ENCODE peak calls at places on chromosomes 11 and 22, in five cellular contexts. D is heart left ventricle, Y is cardiac fibroblast, B is HepG2, J is epithelial cell of esophagus. Z is an unnamed sample.

GRCh38 chr11:72721689-72722049 is 30.5 kb downstream of the ARAP1 start:
- DNase-seq in D (peak), Y (peak), B (no peak), J (peak), Z (peak)

GRCh38 chr11:14969922-14970323 is 2.2 kb downstream of the CALCA start:
- DNase-seq in D (peak), Y (peak), B (peak), J (peak), Z (peak)

GRCh38 chr11:128695539-128696221 is 1.8 kb downstream of the FLI1 start:
- DNase-seq in D (peak), Y (peak), B (no peak), J (peak), Z (peak)

GRCh38 chr11:61834278-61835004 is 6.3 kb downstream of the FADS2 start:
- DNase-seq in D (peak), Y (peak), B (no peak), J (no peak), Z (peak)

GRCh38 chr11:61923166-61924015 is 6.0 kb upstream of the RAB3IL1 start:
- DNase-seq in D (peak), Y (peak), B (peak), J (peak), Z (peak)

GRCh38 chr11:73968356-73968966 is 14.2 kb downstream of the UCP2 start:
- DNase-seq in D (no peak), Y (no peak), B (no peak), J (no peak), Z (no peak)

GRCh38 chr22:30733081-30733680 is 38.5 kb downstream of the OSBP2 start:
- DNase-seq in D (no peak), Y (peak), B (no peak), J (peak), Z (peak)

GRCh38 chr11:44628730-44629361 is 63.4 kb downstream of the CD82 start:
- DNase-seq in D (no peak), Y (no peak), B (no peak), J (no peak), Z (no peak)

GRCh38 chr11:117843666-117844484 is 19.3 kb upstream of the FXYD2 start:
- DNase-seq in D (peak), Y (peak), B (no peak), J (peak), Z (peak)

GRCh38 chr11:120748485-120748814 is 236.9 kb downstream of the GRIK4 start:
- DNase-seq in D (no peak), Y (no peak), B (no peak), J (no peak), Z (no peak)

GRCh38 chr22:21629262-21630149 is at the start of gene YDJC:
- DNase-seq in D (peak), Y (peak), B (peak), J (peak), Z (peak)

DNA sequence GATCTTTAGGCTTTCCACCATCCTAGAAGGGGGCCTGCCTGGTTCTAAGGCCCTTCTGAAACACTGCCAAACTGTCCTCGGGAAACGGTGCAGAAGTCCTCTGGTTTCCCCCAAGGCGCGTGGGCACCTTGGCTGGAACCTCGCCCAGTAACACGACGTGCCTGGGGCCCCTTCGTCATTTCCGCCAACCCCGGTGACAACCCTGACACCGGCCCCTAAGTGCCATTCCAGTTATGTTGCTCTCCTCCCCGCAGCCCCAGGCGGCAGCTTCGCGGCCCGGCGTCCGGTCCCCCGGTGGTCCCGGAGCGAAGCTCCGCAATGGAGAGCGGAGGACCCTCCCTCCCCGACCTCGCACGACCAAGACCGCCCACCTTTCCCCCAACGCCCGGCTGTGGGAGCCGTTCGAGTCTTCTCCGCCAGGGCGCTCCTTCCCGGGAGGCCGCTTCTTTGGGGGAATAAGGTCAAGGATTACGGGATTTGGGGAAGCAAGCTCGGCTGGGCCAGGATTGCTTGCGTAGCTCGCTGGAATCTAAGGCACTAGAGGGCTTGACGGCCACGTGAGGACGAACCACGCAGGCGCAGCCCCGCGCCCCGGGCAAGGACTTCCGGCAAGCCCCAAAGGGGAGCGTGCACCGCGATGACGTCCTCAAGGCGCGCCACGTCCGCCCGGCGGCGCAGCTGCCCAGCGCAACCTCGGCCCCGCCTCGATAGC is 648 bp downstream of the RNH1 start:
- DNase-seq in D (peak), Y (peak), B (peak), J (peak), Z (peak)
- TF ChIP-seq CTCF in D (no peak), Y (no peak), B (no peak), J (no peak), Z (no peak)

GRCh38 chr11:70066628-70067027 is 11.5 kb upstream of the ANO1 start:
- DNase-seq in D (no peak), Y (no peak), B (no peak), J (no peak), Z (no peak)

GRCh38 chr11:70067036-70067435 is 11.1 kb upstream of the ANO1 start:
- DNase-seq in D (no peak), Y (no peak), B (no peak), J (no peak), Z (no peak)

GRCh38 chr11:70068950-70069349 is 9.2 kb upstream of the ANO1 start:
- DNase-seq in D (no peak), Y (no peak), B (no peak), J (no peak), Z (no peak)

GRCh38 chr11:70067591-70068341 is 10.4 kb upstream of the ANO1 start:
- DNase-seq in D (no peak), Y (no peak), B (no peak), J (peak), Z (no peak)

DNA sequence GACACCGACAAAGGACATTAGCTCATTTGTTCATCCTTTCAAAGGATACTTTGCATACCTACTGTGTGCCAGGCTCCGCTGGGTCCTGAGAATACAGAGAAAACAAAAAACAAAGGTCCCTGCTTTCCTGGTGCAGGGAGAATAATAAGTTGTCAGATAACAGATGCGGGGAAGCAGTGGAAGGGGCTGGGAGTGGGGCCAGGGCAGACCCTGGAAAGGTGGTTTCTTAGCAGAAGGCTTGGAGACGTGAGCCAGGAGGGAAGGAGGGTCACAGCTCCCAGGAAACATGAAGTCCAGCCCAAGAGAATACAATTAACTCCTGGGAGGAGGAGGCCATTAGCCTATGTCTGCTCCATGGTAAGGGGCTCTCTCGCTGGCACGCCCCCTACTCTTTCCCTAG is 9.8 kb upstream of the ANO1 start:
- DNase-seq in D (no peak), Y (no peak), B (no peak), J (no peak), Z (no peak)
- H3K4me3 ChIP-seq in D (no peak), Y (no peak), B (no peak), J (no peak), Z (no peak)

GRCh38 chr11:125679397-125679796 is 1.2 kb downstream of the ACRV1 start:
- DNase-seq in D (no peak), Y (peak), B (no peak), J (no peak), Z (peak)
- TF ChIP-seq CTCF in D (no peak), Y (peak), B (no peak), J (no peak), Z (no peak)

GRCh38 chr11:31803813-31804438 is 7.2 kb downstream of the PAX6 start:
- DNase-seq in D (no peak), Y (no peak), B (no peak), J (no peak), Z (no peak)
- H3K4me3 ChIP-seq in D (no peak), Y (no peak), B (no peak), J (no peak), Z (no peak)

GRCh38 chr11:32448232-32448631 is 12.9 kb upstream of the WT1 start:
- DNase-seq in D (no peak), Y (peak), B (peak), J (peak), Z (peak)
- TF ChIP-seq CTCF in D (no peak), Y (peak), B (peak), J (peak), Z (peak)